ENCODE peak calls at places on chromosome 14, in eight cellular contexts. G is fibroblast of gingiva, B is HuH-7, O is NCI-H446 treated with DMSO at 0.1 percent for 48 hours, R is lung, A is GM20000, D is GM12865, V is hippocampal formation. X is an unnamed sample.

GRCh38 chr14:101772770-101773169 is 11.3 kb downstream of the PPP2R5C start:
- DNase-seq in D (no peak), V (no peak), G (no peak), A (no peak), B (no peak), R (no peak), O (no peak), X (no peak)

GRCh38 chr14:78022059-78022458 is 148.1 kb upstream of the NRXN3 start:
- DNase-seq in B (peak), O (peak), A (peak), R (peak), V (peak), G (peak), D (peak), X (peak)

GRCh38 chr14:28676481-28676880 is 90.1 kb upstream of the FOXG1 start:
- DNase-seq in G (peak), R (no peak), O (peak), V (no peak), B (no peak), D (peak), A (no peak), X (no peak)

GRCh38 chr14:73750161-73750901 is 36.1 kb upstream of the PNMA1 start:
- DNase-seq in R (no peak), D (no peak), V (no peak), G (no peak), A (no peak), B (no peak), O (no peak), X (no peak)

GRCh38 chr14:51095854-51096823 is 1.2 kb upstream of the TRIM9 start:
- DNase-seq in O (peak), G (peak), R (no peak), B (peak), A (no peak), D (no peak), V (peak), X (no peak)

GRCh38 chr14:63308723-63309317 is 9.9 kb downstream of the GPHB5 start:
- DNase-seq in O (peak), B (peak), D (peak), V (no peak), G (no peak), R (no peak), A (peak), X (peak)

GRCh38 chr14:74302160-74302628 is 540 bp downstream of the ABCD4 start:
- DNase-seq in G (peak), O (peak), B (peak), A (peak), D (peak), V (no peak), R (no peak), X (no peak)

GRCh38 chr14:45185110-45185814 is 49.5 kb downstream of the FANCM start:
- DNase-seq in D (no peak), G (peak), O (no peak), B (no peak), A (no peak), R (no peak), V (no peak), X (no peak)

GRCh38 chr14:45664668-45665356 is 411.8 kb upstream of the MIS18BP1 start:
- DNase-seq in G (no peak), V (no peak), O (no peak), D (no peak), A (no peak), B (no peak), R (no peak), X (no peak)

GRCh38 chr14:103744621-103745395 is 29.2 kb downstream of the ZFYVE21 start:
- DNase-seq in O (no peak), G (no peak), V (no peak), B (no peak), R (no peak), A (no peak), D (no peak), X (no peak)

GRCh38 chr14:56199095-56199975 is 81.1 kb downstream of the PELI2 start:
- DNase-seq in B (no peak), A (peak), O (no peak), D (peak), V (no peak), G (peak), R (no peak), X (no peak)

GRCh38 chr14:99575043-99576023 is 28.7 kb downstream of the CCDC85C start:
- DNase-seq in D (no peak), R (peak), V (no peak), B (no peak), G (no peak), A (no peak), O (peak), X (no peak)

GRCh38 chr14:25034803-25035681 is 14.9 kb downstream of the STXBP6 start:
- DNase-seq in R (no peak), G (no peak), V (no peak), B (no peak), O (no peak), D (no peak), A (no peak), X (no peak)

GRCh38 chr14:73260574-73260973 is 23.3 kb downstream of the PAPLN start:
- DNase-seq in R (no peak), V (no peak), B (no peak), G (no peak), D (no peak), A (no peak), O (no peak), X (no peak)

GRCh38 chr14:56284641-56285040 is 166.4 kb downstream of the PELI2 start:
- DNase-seq in G (no peak), D (no peak), B (no peak), R (no peak), A (no peak), O (no peak), V (no peak), X (no peak)

GRCh38 chr14:80278293-80279037 is 67.2 kb upstream of the DIO2 start:
- DNase-seq in A (no peak), D (no peak), O (no peak), V (no peak), B (no peak), G (peak), R (no peak), X (no peak)

GRCh38 chr14:21278632-21279031 is 1.3 kb upstream of the RPGRIP1 start:
- DNase-seq in D (no peak), G (no peak), R (no peak), O (no peak), A (no peak), B (no peak), V (no peak), X (no peak)

GRCh38 chr14:64826845-64827244 is 52.9 kb downstream of the SPTB start:
- DNase-seq in R (no peak), O (no peak), A (no peak), D (no peak), V (no peak), B (no peak), G (no peak), X (no peak)

GRCh38 chr14:72774141-72774540 is 119.8 kb downstream of the DPF3 start:
- DNase-seq in G (no peak), V (no peak), O (no peak), R (peak), A (no peak), D (peak), B (no peak), X (no peak)

GRCh38 chr14:46051801-46052200 is 599.8 kb downstream of the RPL10L start:
- DNase-seq in G (no peak), O (no peak), A (no peak), R (no peak), D (no peak), V (no peak), B (no peak), X (no peak)